ENCODE peak calls at places on chromosomes 12 and 14, in seven cellular contexts. R is epithelial cell of esophagus, C is neural crest cell, Z is brain microvascular endothelial cell, E is PC-9, H is GM13977, O is cardiac muscle cell. X is an unnamed sample.

GRCh38 chr12:54701940-54702592 is 53.9 kb upstream of the DCD start:
- DNase-seq in H (peak), R (peak), C (no peak), Z (peak), E (no peak), O (peak), X (no peak)

GRCh38 chr14:64244279-64244678 is 49.9 kb downstream of the ESR2 start:
- DNase-seq in H (no peak), Z (no peak), R (peak), E (no peak), O (peak), C (no peak), X (no peak)

GRCh38 chr12:43579240-43579639 is 27.2 kb upstream of the ADAMTS20 start:
- DNase-seq in R (peak), O (no peak), E (no peak), H (no peak), C (no peak), Z (no peak), X (no peak)

GRCh38 chr12:14975451-14975850 is 2.6 kb downstream of the PDE6H start:
- DNase-seq in C (no peak), E (no peak), O (no peak), R (no peak), H (no peak), Z (no peak), X (no peak)

GRCh38 chr14:91127411-91127810 is 13.5 kb downstream of the DGLUCY start:
- DNase-seq in H (no peak), Z (no peak), O (no peak), C (no peak), E (peak), R (peak), X (no peak)

GRCh38 chr12:12216349-12217017 is 50.4 kb downstream of the LRP6 start:
- DNase-seq in E (no peak), C (no peak), Z (no peak), H (no peak), O (no peak), R (no peak), X (no peak)

GRCh38 chr12:79737875-79738718 is 47.3 kb upstream of the PAWR start:
- DNase-seq in H (peak), E (peak), C (peak), R (peak), O (peak), Z (peak), X (no peak)

GRCh38 chr14:102209224-102209966 is 69.7 kb downstream of the WDR20 start:
- DNase-seq in H (no peak), R (peak), Z (no peak), C (no peak), O (peak), E (no peak), X (no peak)

GRCh38 chr12:104929926-104930325 is 28.2 kb downstream of the SLC41A2 start:
- DNase-seq in E (no peak), Z (no peak), R (no peak), H (no peak), C (no peak), O (no peak), X (no peak)

GRCh38 chr14:75627406-75627805 is 33.3 kb downstream of the ERG28 start:
- DNase-seq in H (no peak), E (no peak), O (no peak), Z (no peak), R (no peak), C (no peak), X (no peak)

GRCh38 chr12:62533087-62533754 is 66.6 kb downstream of the MON2 start:
- DNase-seq in O (no peak), H (no peak), R (no peak), Z (no peak), E (no peak), C (no peak), X (no peak)

GRCh38 chr12:68042212-68042699 is 53.0 kb downstream of the IFNG-AS1 start:
- DNase-seq in O (peak), R (peak), E (no peak), C (no peak), H (peak), Z (no peak), X (no peak)

GRCh38 chr12:48972213-48973021 is 882 bp upstream of the WNT10B start:
- DNase-seq in E (no peak), Z (no peak), H (peak), C (no peak), O (no peak), R (no peak), X (no peak)
- TF ChIP-seq CTCF in E (no peak), Z (peak), H (no peak), C (no peak), O (no peak), R (no peak), X (no peak)

DNA sequence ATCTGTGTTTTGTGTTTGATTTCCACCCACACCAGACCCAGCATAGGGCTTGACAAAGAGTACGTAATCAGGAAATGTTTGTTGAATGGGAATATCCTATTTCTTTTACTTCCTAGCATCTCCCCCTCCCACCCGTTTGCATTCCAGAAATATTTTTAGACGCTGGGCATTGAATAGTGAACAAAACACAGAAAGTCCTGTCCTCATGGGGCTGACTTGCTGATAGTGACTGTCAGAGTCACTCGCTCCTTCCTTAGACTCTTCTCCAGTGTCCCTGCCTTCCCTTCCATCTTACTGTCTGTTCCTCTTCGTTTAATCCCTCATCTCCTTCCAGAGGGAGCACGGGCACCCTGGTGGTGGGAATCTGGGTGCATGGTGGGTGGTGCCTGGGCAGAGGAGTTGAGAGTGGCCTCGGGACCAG is 53.6 kb downstream of the SLC25A47 start:
- DNase-seq in C (no peak), H (no peak), R (peak), Z (no peak), O (peak), E (peak), X (no peak)
- TF ChIP-seq CTCF in C (peak), H (no peak), R (peak), Z (peak), O (peak), E (no peak), X (no peak)

GRCh38 chr12:46266382-46266791 is 2.5 kb downstream of the SLC38A1 start:
- DNase-seq in E (peak), H (no peak), C (no peak), O (peak), R (peak), Z (peak), X (no peak)
- TF ChIP-seq CTCF in E (no peak), H (no peak), C (peak), O (no peak), R (no peak), Z (no peak), X (no peak)

DNA sequence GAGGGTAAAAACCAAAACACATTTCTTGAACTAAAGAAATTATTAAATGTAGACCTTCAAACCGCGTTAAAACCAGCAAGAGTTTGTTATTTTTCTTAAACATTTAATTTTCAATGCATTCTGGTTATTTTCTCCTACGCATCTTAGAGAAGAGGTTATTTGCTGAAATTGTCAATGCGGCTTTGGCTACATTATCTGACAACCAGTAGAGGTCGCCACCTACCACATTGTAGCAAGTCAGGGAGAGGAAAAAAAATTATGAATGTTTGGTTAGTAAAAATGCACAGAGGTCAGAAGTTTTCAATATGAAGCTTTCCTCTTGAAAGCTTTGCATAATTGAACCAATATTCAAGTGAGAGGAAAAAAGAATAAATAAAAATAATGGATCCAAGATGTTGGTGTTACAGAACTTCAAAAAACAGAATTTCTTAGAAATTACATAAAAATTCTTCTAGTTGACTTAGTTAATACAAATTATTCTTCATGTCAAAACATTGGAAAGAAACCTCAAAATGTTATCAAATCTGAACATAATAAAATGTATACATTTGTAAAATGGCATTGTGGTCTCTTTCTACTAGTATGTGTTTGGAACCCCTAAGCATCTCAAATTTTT is 159.4 kb upstream of the TMTC2 start:
- DNase-seq in H (peak), O (peak), C (peak), E (peak), R (peak), Z (peak), X (no peak)
- TF ChIP-seq CTCF in H (peak), O (peak), C (peak), E (peak), R (peak), Z (peak), X (peak)

GRCh38 chr12:120625557-120626419 is 14.6 kb upstream of the CABP1 start:
- DNase-seq in R (no peak), C (no peak), Z (no peak), E (no peak), O (no peak), H (peak), X (no peak)
- TF ChIP-seq CTCF in R (no peak), C (peak), Z (peak), E (no peak), O (no peak), H (peak), X (no peak)

GRCh38 chr12:118548887-118549286 is 172.5 kb downstream of the SUDS3 start:
- DNase-seq in E (no peak), H (no peak), Z (no peak), C (no peak), R (no peak), O (no peak), X (no peak)

GRCh38 chr12:118541945-118542344 is 165.6 kb downstream of the SUDS3 start:
- DNase-seq in E (no peak), Z (no peak), H (no peak), R (no peak), O (no peak), C (no peak), X (no peak)

GRCh38 chr12:118544569-118544968 is 168.2 kb downstream of the SUDS3 start:
- DNase-seq in O (no peak), H (no peak), R (peak), C (no peak), Z (peak), E (no peak), X (no peak)

GRCh38 chr12:118541071-118541470 is 164.7 kb downstream of the SUDS3 start:
- DNase-seq in R (no peak), Z (no peak), E (no peak), H (no peak), O (no peak), C (no peak), X (no peak)

DNA sequence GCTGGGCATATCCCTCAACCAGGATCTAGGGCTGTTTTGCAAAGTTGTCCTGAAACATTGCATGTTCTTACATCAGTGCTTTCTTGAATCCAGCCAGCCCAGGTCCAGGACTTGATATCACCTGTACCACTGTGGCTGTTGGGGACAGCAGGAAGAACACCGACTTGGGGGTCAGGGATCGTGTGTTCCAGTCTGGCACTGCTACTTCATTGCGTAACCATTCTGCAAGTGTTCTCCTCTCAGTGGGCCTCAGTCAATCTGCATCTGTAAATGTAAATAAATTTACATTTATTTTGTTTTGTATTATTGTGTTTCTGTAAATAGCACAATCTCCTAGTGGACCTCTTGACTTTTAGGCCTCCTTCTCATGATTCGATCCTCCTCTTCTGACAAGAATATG is 167.3 kb downstream of the SUDS3 start:
- DNase-seq in Z (no peak), O (no peak), C (no peak), H (no peak), E (no peak), R (no peak), X (no peak)
- TF ChIP-seq CTCF in Z (no peak), O (no peak), C (no peak), H (no peak), E (no peak), R (no peak), X (no peak)

GRCh38 chr14:26334288-26334687 is 263.5 kb downstream of the NOVA1 start:
- DNase-seq in R (peak), H (no peak), O (no peak), Z (no peak), C (no peak), E (no peak), X (no peak)
- TF ChIP-seq CTCF in R (no peak), H (no peak), O (no peak), Z (no peak), C (no peak), E (no peak), X (no peak)

GRCh38 chr14:24310666-24311604 is at the start of gene LTB4R:
- DNase-seq in H (peak), E (no peak), C (no peak), Z (peak), O (peak), R (peak), X (no peak)
- TF ChIP-seq CTCF in H (peak), E (no peak), C (no peak), Z (peak), O (peak), R (no peak), X (no peak)

X was measured in omental fat pad.